ENCODE peak calls at places on chromosomes 11 and 22, in five cellular contexts. X, I, H, S and J are unnamed samples.

GRCh38 chr11:9884601-9885000 is 220.7 kb downstream of the SWAP70 start:
- DNase-seq in X (no peak), I (no peak), H (no peak), S (peak), J (no peak)

GRCh38 chr11:48123934-48124755 is 92.5 kb upstream of the OR4B1 start:
- DNase-seq in X (no peak), I (no peak), H (no peak), S (no peak), J (no peak)

GRCh38 chr11:70731670-70732492 is 333.6 kb downstream of the CTTN start:
- DNase-seq in X (no peak), I (peak), H (no peak), S (no peak), J (no peak)

GRCh38 chr11:5658318-5658717 is 26.6 kb downstream of the TRIM5 start:
- DNase-seq in X (no peak), I (no peak), H (no peak), S (no peak), J (no peak)

GRCh38 chr11:125874556-125875124 is 12.8 kb upstream of the HYLS1 start:
- DNase-seq in X (peak), I (no peak), H (peak), S (peak), J (peak)

GRCh38 chr11:121482231-121483129 is 29.7 kb upstream of the SORL1-AS1 start:
- DNase-seq in X (no peak), I (no peak), H (no peak), S (no peak), J (no peak)

GRCh38 chr22:39526736-39527171 is 5.8 kb downstream of the RPS19BP1 start:
- DNase-seq in X (no peak), I (peak), H (no peak), S (no peak), J (no peak)

GRCh38 chr11:83910135-83910534 is 624.0 kb upstream of the CCDC90B start:
- DNase-seq in X (no peak), I (no peak), H (no peak), S (no peak), J (no peak)

GRCh38 chr11:10379022-10379421 is 74.1 kb downstream of the ADM start:
- DNase-seq in X (no peak), I (no peak), H (no peak), S (peak), J (no peak)

GRCh38 chr22:30457964-30458363 is 13.9 kb downstream of the SEC14L3 start:
- DNase-seq in X (no peak), I (no peak), H (peak), S (peak), J (no peak)

GRCh38 chr11:105022998-105023397 is at the start of gene CASP5:
- DNase-seq in X (no peak), I (no peak), H (no peak), S (no peak), J (no peak)

GRCh38 chr11:2779981-2780849 is 80.4 kb upstream of the KCNQ1OT1 start:
- DNase-seq in X (peak), I (peak), H (no peak), S (no peak), J (no peak)

GRCh38 chr22:49330421-49331222 is 497.1 kb downstream of the BRD1 start:
- DNase-seq in X (no peak), I (no peak), H (no peak), S (no peak), J (no peak)